ENCODE peak calls at places on chromosomes 11 and 22, in four cellular contexts. C, I, F and K are unnamed samples.

GRCh38 chr11:59865031-59865430 is 1.3 kb downstream of the TCN1 start:
- DNase-seq in C (no peak), I (no peak), F (no peak), K (no peak)

GRCh38 chr11:32312865-32313403 is 122.4 kb downstream of the WT1 start:
- DNase-seq in C (peak; percentile 57), I (no peak), F (peak; percentile 39), K (peak; percentile 40)

GRCh38 chr11:10856689-10857603 is 907 bp downstream of the ZBED5 start:
- DNase-seq in C (no peak), I (peak; percentile 43), F (peak; percentile 35), K (peak; percentile 16)

GRCh38 chr11:99320769-99321290 is 300.1 kb downstream of the CNTN5 start:
- DNase-seq in C (no peak), I (no peak), F (no peak), K (no peak)

GRCh38 chr11:72584933-72585597 is 89.2 kb downstream of the PDE2A start:
- DNase-seq in C (no peak), I (no peak), F (no peak), K (no peak)

GRCh38 chr11:72642815-72643511 is 31.3 kb downstream of the PDE2A start:
- DNase-seq in C (peak; percentile 70), I (peak; percentile 72), F (peak; percentile 74), K (peak; percentile 94)

GRCh38 chr22:40029189-40029890 is 34.6 kb downstream of the FAM83F start:
- DNase-seq in C (no peak), I (no peak), F (no peak), K (no peak)

GRCh38 chr11:70733327-70734325 is 335.3 kb downstream of the CTTN start:
- DNase-seq in C (no peak), I (no peak), F (peak; percentile 8), K (no peak)

GRCh38 chr22:46688949-46689348 is 49.1 kb downstream of the CERK start:
- DNase-seq in C (no peak), I (no peak), F (no peak), K (no peak)

GRCh38 chr11:80163011-80163410 is 722.2 kb upstream of the TENM4 start:
- DNase-seq in C (no peak), I (no peak), F (no peak), K (no peak)

GRCh38 chr22:23529166-23530103 is 50.7 kb downstream of the IGLL1 start:
- DNase-seq in C (no peak), I (no peak), F (no peak), K (no peak)

GRCh38 chr11:102322560-102322959 is 5.3 kb downstream of the BIRC3 start:
- DNase-seq in C (no peak), I (no peak), F (no peak), K (no peak)

GRCh38 chr11:36349345-36350136 is 53.5 kb downstream of the PRR5L start:
- DNase-seq in C (no peak), I (no peak), F (no peak), K (no peak)

GRCh38 chr11:61611309-61611708 is 30.4 kb upstream of the SYT7 start:
- DNase-seq in C (no peak), I (no peak), F (no peak), K (no peak)

GRCh38 chr22:30310881-30311771 is 15.6 kb downstream of the TBC1D10A start:
- DNase-seq in C (no peak), I (no peak), F (no peak), K (no peak)

GRCh38 chr11:10349806-10350205 is 44.9 kb downstream of the ADM start:
- DNase-seq in C (no peak), I (no peak), F (no peak), K (no peak)

GRCh38 chr11:36013950-36014349 is 70.1 kb downstream of the LDLRAD3 start:
- DNase-seq in C (no peak), I (no peak), F (no peak), K (no peak)

GRCh38 chr11:104164028-104164520 is at the start of gene PDGFD:
- DNase-seq in C (peak; percentile 46), I (peak; percentile 65), F (peak; percentile 89), K (peak; percentile 60)

GRCh38 chr11:11993814-11994213 is 14.6 kb downstream of the DKK3 start:
- DNase-seq in C (no peak), I (no peak), F (no peak), K (no peak)

GRCh38 chr11:115267871-115268270 is 236.3 kb downstream of the CADM1 start:
- DNase-seq in C (peak; percentile 8), I (no peak), F (no peak), K (no peak)

GRCh38 chr22:39173787-39174497 is 21.5 kb upstream of the CBX7 start:
- DNase-seq in C (peak; percentile 68), I (no peak), F (no peak), K (no peak)

GRCh38 chr11:3878036-3878584 is 22.6 kb downstream of the STIM1 start:
- DNase-seq in C (no peak), I (no peak), F (no peak), K (no peak)

GRCh38 chr11:13260196-13260962 is 17.2 kb upstream of the BMAL1 start:
- DNase-seq in C (no peak), I (no peak), F (no peak), K (no peak)

GRCh38 chr11:62497132-62497915 is 49.3 kb downstream of the AHNAK start:
- DNase-seq in C (peak; percentile 33), I (no peak), F (peak; percentile 43), K (no peak)

GRCh38 chr11:30567148-30567547 is 19.0 kb downstream of the MPPED2 start:
- DNase-seq in C (no peak), I (no peak), F (no peak), K (no peak)

GRCh38 chr22:48896766-48897637 is 930.7 kb downstream of the BRD1 start:
- DNase-seq in C (no peak), I (no peak), F (no peak), K (no peak)

GRCh38 chr11:110711776-110712642 is at the start of gene ARHGAP20:
- DNase-seq in C (peak; percentile 74), I (peak; percentile 48), F (peak; percentile 71), K (peak; percentile 82)
- TF ChIP-seq CTCF in C (no peak), I (peak; percentile 23), F (no peak), K (no peak)

GRCh38 chr11:20668844-20669832 is at the start of gene NELL1:
- DNase-seq in C (no peak), I (peak; percentile 14), F (peak; percentile 44), K (peak; percentile 36)
- TF ChIP-seq CTCF in C (no peak), I (no peak), F (no peak), K (no peak)

GRCh38 chr11:68821670-68822069 is 20.0 kb downstream of the CPT1A start:
- DNase-seq in C (no peak), I (no peak), F (no peak), K (no peak)
- TF ChIP-seq CTCF in C (no peak), I (no peak), F (no peak), K (no peak)

GRCh38 chr11:96241351-96241841 is 101.6 kb downstream of the MAML2 start:
- DNase-seq in C (no peak), I (no peak), F (no peak), K (no peak)
- TF ChIP-seq CTCF in C (peak; percentile 17), I (peak; percentile 35), F (no peak), K (peak; percentile 34)

GRCh38 chr22:27046126-27046525 is 388.7 kb downstream of the MIAT start:
- DNase-seq in C (no peak), I (no peak), F (no peak), K (no peak)

GRCh38 chr22:27045103-27045940 is 387.9 kb downstream of the MIAT start:
- DNase-seq in C (no peak), I (no peak), F (no peak), K (no peak)

GRCh38 chr22:27046603-27047002 is 389.2 kb downstream of the MIAT start:
- DNase-seq in C (no peak), I (no peak), F (no peak), K (no peak)

GRCh38 chr22:27043246-27043645 is 385.9 kb downstream of the MIAT start:
- DNase-seq in C (no peak), I (no peak), F (no peak), K (no peak)

DNA sequence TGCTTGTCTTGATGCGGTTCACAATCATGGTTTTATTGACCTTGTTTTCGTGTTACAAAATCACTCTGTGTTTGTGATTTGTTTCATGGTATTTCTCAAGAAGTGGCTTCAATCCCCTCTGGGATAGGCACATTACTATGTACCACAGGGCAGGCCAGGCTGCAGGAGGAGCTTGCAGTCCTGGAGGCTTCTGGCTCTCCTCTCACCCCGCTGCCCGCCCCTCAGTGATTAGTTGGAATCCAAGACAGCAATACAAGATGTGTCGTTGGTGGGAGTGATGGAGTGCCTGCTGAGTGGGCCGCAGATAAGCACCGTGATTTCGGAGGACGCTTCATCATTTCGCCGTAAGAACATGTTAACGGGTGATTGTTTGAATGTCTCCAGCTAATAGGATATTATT is 384.4 kb downstream of the MIAT start:
- DNase-seq in C (no peak), I (no peak), F (no peak), K (no peak)
- TF ChIP-seq CTCF in C (no peak), I (no peak), F (no peak), K (no peak)

DNA sequence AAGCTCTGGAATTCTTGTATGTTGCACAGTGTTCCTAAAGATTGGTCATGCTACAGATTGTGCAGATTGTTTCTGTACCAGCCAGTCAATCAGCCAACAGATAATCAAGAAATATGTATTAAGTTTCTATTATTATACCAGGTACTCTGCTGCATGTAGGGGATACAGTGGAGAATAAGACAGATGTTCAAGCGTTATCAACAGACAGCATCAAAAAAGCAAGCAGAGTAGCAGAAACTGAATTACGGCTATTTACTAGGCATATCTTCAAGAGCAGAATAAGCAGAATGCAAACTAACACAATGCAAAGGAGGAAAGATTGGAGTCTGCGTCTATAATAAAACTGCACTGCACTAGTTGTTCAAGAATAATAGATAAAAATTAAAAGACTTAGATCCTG is 278.6 kb downstream of the ETS1 start:
- DNase-seq in C (no peak), I (no peak), F (no peak), K (no peak)
- TF ChIP-seq CTCF in C (no peak), I (no peak), F (no peak), K (no peak)

GRCh38 chr11:67700141-67700540 is 25.7 kb upstream of the ALDH3B2 start:
- DNase-seq in C (no peak), I (no peak), F (peak; percentile 38), K (no peak)

GRCh38 chr11:67696998-67697397 is 22.6 kb upstream of the ALDH3B2 start:
- DNase-seq in C (no peak), I (no peak), F (no peak), K (no peak)

GRCh38 chr11:67697846-67698245 is 23.4 kb upstream of the ALDH3B2 start:
- DNase-seq in C (no peak), I (no peak), F (no peak), K (no peak)

GRCh38 chr11:67699521-67699920 is 25.1 kb upstream of the ALDH3B2 start:
- DNase-seq in C (no peak), I (no peak), F (no peak), K (no peak)

GRCh38 chr11:67698247-67698646 is 23.8 kb upstream of the ALDH3B2 start:
- DNase-seq in C (peak; percentile 36), I (no peak), F (no peak), K (no peak)
- TF ChIP-seq CTCF in C (no peak), I (no peak), F (no peak), K (peak; percentile 47)